ENCODE peak calls at places on chromosome 18, in four cellular contexts. A is AG08395, X is sciatic nerve, F is HTR-8/SVneo. B is an unnamed sample.

GRCh38 chr18:4093676-4094075 is 361.4 kb downstream of the DLGAP1 start:
- DNase-seq in F (no peak), X (no peak), A (no peak), B (no peak)

GRCh38 chr18:37889963-37890362 is 324.4 kb upstream of the CELF4 start:
- DNase-seq in A (no peak), X (no peak), F (no peak), B (no peak)

GRCh38 chr18:78542204-78542603 is 437.4 kb upstream of the SALL3 start:
- DNase-seq in A (no peak), X (peak), F (no peak), B (no peak)

GRCh38 chr18:63140038-63140450 is 179.5 kb downstream of the BCL2 start:
- DNase-seq in A (no peak), X (no peak), F (no peak), B (no peak)

GRCh38 chr18:69217271-69217670 is 183.4 kb upstream of the DOK6 start:
- DNase-seq in A (no peak), F (no peak), X (no peak), B (no peak)

GRCh38 chr18:32328379-32328778 is 138.5 kb downstream of the MEP1B start:
- DNase-seq in F (no peak), X (no peak), A (peak), B (no peak)

GRCh38 chr18:21361297-21361880 is 119.4 kb downstream of the GREB1L start:
- DNase-seq in X (no peak), A (peak), F (peak), B (no peak)

GRCh38 chr18:78805840-78806239 is 173.8 kb upstream of the SALL3 start:
- DNase-seq in A (no peak), F (no peak), X (no peak), B (no peak)

GRCh38 chr18:9914584-9915290 is 921 bp downstream of the VAPA start:
- DNase-seq in A (peak), X (peak), F (no peak), B (peak)

GRCh38 chr18:40159141-40160017 is 1795.7 kb upstream of the PIK3C3 start:
- DNase-seq in A (peak), F (peak), X (no peak), B (no peak)

GRCh38 chr18:57869228-57869627 is 66.1 kb upstream of the ATP8B1 start:
- DNase-seq in X (no peak), A (no peak), F (no peak), B (no peak)

GRCh38 chr18:80193701-80194100 is 53.6 kb downstream of the PARD6G start:
- DNase-seq in F (no peak), X (peak), A (no peak), B (no peak)

GRCh38 chr18:48163184-48164095 is 233.0 kb upstream of the SMAD2 start:
- DNase-seq in F (no peak), X (no peak), A (no peak), B (no peak)

GRCh38 chr18:49371786-49372185 is 88.7 kb downstream of the DYM start:
- DNase-seq in F (no peak), A (peak), X (no peak), B (no peak)

GRCh38 chr18:73318732-73319479 is 451.1 kb upstream of the NETO1 start:
- DNase-seq in A (no peak), F (no peak), X (no peak), B (no peak)

GRCh38 chr18:2881490-2882195 is 34.8 kb downstream of the EMILIN2 start:
- DNase-seq in X (peak), F (no peak), A (peak), B (peak)

GRCh38 chr18:44672506-44672905 is 8.2 kb upstream of the SETBP1 start:
- DNase-seq in A (no peak), F (no peak), X (no peak), B (no peak)

GRCh38 chr18:48100712-48101165 is 170.3 kb upstream of the SMAD2 start:
- DNase-seq in X (no peak), F (no peak), A (no peak), B (no peak)

GRCh38 chr18:35438480-35439234 is 59.1 kb downstream of the INO80C start:
- DNase-seq in X (no peak), F (no peak), A (no peak), B (no peak)

GRCh38 chr18:75247601-75248421 is 37.2 kb downstream of the TSHZ1 start:
- DNase-seq in X (no peak), A (peak), F (no peak), B (peak)

GRCh38 chr18:1014951-1015627 is 110.4 kb downstream of the ADCYAP1 start:
- DNase-seq in A (no peak), F (peak), X (no peak), B (no peak)